ENCODE peak calls at places on chromosomes 11 and 22, in five cellular contexts. One of them, this sample, is unnamed.

GRCh38 chr11:120063686-120064340 is 74.1 kb downstream of the TRIM29 start:
- DNase-seq in SW 1271: no peak
- DNase-seq in fibroblast of the conjunctiva: no peak
- DNase-seq in activated effector memory CD4-positive, alpha-beta T cell treated with anti-CD3 and anti-CD28 coated beads, Interleukin-2, amount 50 U/mL, for 16 hours: no peak
- DNase-seq in T-helper 1 cell: no peak
- DNase-seq in this sample: no peak

GRCh38 chr11:74024630-74025029 is 15.7 kb upstream of the UCP3 start:
- DNase-seq in T-helper 1 cell: peak
- DNase-seq in fibroblast of the conjunctiva: peak
- DNase-seq in SW 1271: no peak
- DNase-seq in activated effector memory CD4-positive, alpha-beta T cell treated with anti-CD3 and anti-CD28 coated beads, Interleukin-2, amount 50 U/mL, for 16 hours: no peak
- DNase-seq in this sample: no peak

GRCh38 chr11:6563121-6563619 is 40.2 kb downstream of the RRP8 start:
- DNase-seq in activated effector memory CD4-positive, alpha-beta T cell treated with anti-CD3 and anti-CD28 coated beads, Interleukin-2, amount 50 U/mL, for 16 hours: no peak
- DNase-seq in fibroblast of the conjunctiva: no peak
- DNase-seq in SW 1271: no peak
- DNase-seq in T-helper 1 cell: no peak
- DNase-seq in this sample: no peak

GRCh38 chr11:124638500-124638899 is 15.8 kb downstream of the TBRG1 start:
- DNase-seq in activated effector memory CD4-positive, alpha-beta T cell treated with anti-CD3 and anti-CD28 coated beads, Interleukin-2, amount 50 U/mL, for 16 hours: no peak
- DNase-seq in fibroblast of the conjunctiva: no peak
- DNase-seq in T-helper 1 cell: no peak
- DNase-seq in SW 1271: no peak
- DNase-seq in this sample: no peak

GRCh38 chr11:102868359-102868758 is 6.4 kb downstream of the MMP12 start:
- DNase-seq in fibroblast of the conjunctiva: no peak
- DNase-seq in T-helper 1 cell: no peak
- DNase-seq in activated effector memory CD4-positive, alpha-beta T cell treated with anti-CD3 and anti-CD28 coated beads, Interleukin-2, amount 50 U/mL, for 16 hours: no peak
- DNase-seq in SW 1271: peak
- DNase-seq in this sample: no peak

GRCh38 chr22:32396746-32397145 is 15.3 kb downstream of the RTCB start:
- DNase-seq in T-helper 1 cell: no peak
- DNase-seq in activated effector memory CD4-positive, alpha-beta T cell treated with anti-CD3 and anti-CD28 coated beads, Interleukin-2, amount 50 U/mL, for 16 hours: no peak
- DNase-seq in SW 1271: no peak
- DNase-seq in fibroblast of the conjunctiva: peak
- DNase-seq in this sample: no peak

GRCh38 chr11:116515666-116516184 is 257.1 kb downstream of the BUD13 start:
- DNase-seq in activated effector memory CD4-positive, alpha-beta T cell treated with anti-CD3 and anti-CD28 coated beads, Interleukin-2, amount 50 U/mL, for 16 hours: no peak
- DNase-seq in SW 1271: no peak
- DNase-seq in fibroblast of the conjunctiva: no peak
- DNase-seq in T-helper 1 cell: no peak
- DNase-seq in this sample: no peak

GRCh38 chr11:59918987-59919589 is 19.1 kb upstream of the OOSP1 start:
- DNase-seq in activated effector memory CD4-positive, alpha-beta T cell treated with anti-CD3 and anti-CD28 coated beads, Interleukin-2, amount 50 U/mL, for 16 hours: no peak
- DNase-seq in fibroblast of the conjunctiva: peak
- DNase-seq in T-helper 1 cell: peak
- DNase-seq in SW 1271: peak
- DNase-seq in this sample: no peak

GRCh38 chr11:13336246-13336873 is 58.8 kb downstream of the BMAL1 start:
- DNase-seq in T-helper 1 cell: no peak
- DNase-seq in SW 1271: no peak
- DNase-seq in activated effector memory CD4-positive, alpha-beta T cell treated with anti-CD3 and anti-CD28 coated beads, Interleukin-2, amount 50 U/mL, for 16 hours: no peak
- DNase-seq in fibroblast of the conjunctiva: no peak
- DNase-seq in this sample: no peak

GRCh38 chr11:119085523-119085878 is 820 bp downstream of the HMBS start:
- DNase-seq in SW 1271: no peak
- DNase-seq in activated effector memory CD4-positive, alpha-beta T cell treated with anti-CD3 and anti-CD28 coated beads, Interleukin-2, amount 50 U/mL, for 16 hours: peak
- DNase-seq in fibroblast of the conjunctiva: no peak
- DNase-seq in T-helper 1 cell: no peak
- DNase-seq in this sample: no peak

GRCh38 chr22:45867118-45867905 is 109.7 kb downstream of the WNT7B start:
- DNase-seq in fibroblast of the conjunctiva: no peak
- DNase-seq in activated effector memory CD4-positive, alpha-beta T cell treated with anti-CD3 and anti-CD28 coated beads, Interleukin-2, amount 50 U/mL, for 16 hours: no peak
- DNase-seq in T-helper 1 cell: no peak
- DNase-seq in SW 1271: no peak
- DNase-seq in this sample: no peak

GRCh38 chr22:27752771-27753170 is 48.8 kb downstream of the MN1 start:
- DNase-seq in T-helper 1 cell: no peak
- DNase-seq in activated effector memory CD4-positive, alpha-beta T cell treated with anti-CD3 and anti-CD28 coated beads, Interleukin-2, amount 50 U/mL, for 16 hours: no peak
- DNase-seq in fibroblast of the conjunctiva: peak
- DNase-seq in SW 1271: no peak
- DNase-seq in this sample: no peak

GRCh38 chr22:39967996-39968968 is 8.1 kb downstream of the TMA7B start:
- DNase-seq in T-helper 1 cell: no peak
- DNase-seq in activated effector memory CD4-positive, alpha-beta T cell treated with anti-CD3 and anti-CD28 coated beads, Interleukin-2, amount 50 U/mL, for 16 hours: no peak
- DNase-seq in SW 1271: no peak
- DNase-seq in fibroblast of the conjunctiva: no peak
- DNase-seq in this sample: no peak

GRCh38 chr11:73142128-73142377 is at the start of gene FCHSD2:
- DNase-seq in SW 1271: no peak
- DNase-seq in activated effector memory CD4-positive, alpha-beta T cell treated with anti-CD3 and anti-CD28 coated beads, Interleukin-2, amount 50 U/mL, for 16 hours: no peak
- DNase-seq in T-helper 1 cell: no peak
- DNase-seq in fibroblast of the conjunctiva: no peak
- DNase-seq in this sample: no peak

GRCh38 chr11:37952035-37952434 is 1354.0 kb upstream of the RAG2 start:
- DNase-seq in SW 1271: no peak
- DNase-seq in fibroblast of the conjunctiva: peak
- DNase-seq in T-helper 1 cell: no peak
- DNase-seq in activated effector memory CD4-positive, alpha-beta T cell treated with anti-CD3 and anti-CD28 coated beads, Interleukin-2, amount 50 U/mL, for 16 hours: no peak
- DNase-seq in this sample: no peak

GRCh38 chr11:135075740-135076139 is 663.7 kb upstream of the B3GAT1 start:
- DNase-seq in fibroblast of the conjunctiva: peak
- DNase-seq in SW 1271: no peak
- DNase-seq in activated effector memory CD4-positive, alpha-beta T cell treated with anti-CD3 and anti-CD28 coated beads, Interleukin-2, amount 50 U/mL, for 16 hours: peak
- DNase-seq in T-helper 1 cell: peak
- DNase-seq in this sample: no peak

GRCh38 chr11:81963018-81963417 is 770.6 kb downstream of the FAM181B start:
- DNase-seq in T-helper 1 cell: peak
- DNase-seq in activated effector memory CD4-positive, alpha-beta T cell treated with anti-CD3 and anti-CD28 coated beads, Interleukin-2, amount 50 U/mL, for 16 hours: no peak
- DNase-seq in SW 1271: no peak
- DNase-seq in fibroblast of the conjunctiva: no peak
- DNase-seq in this sample: no peak

GRCh38 chr22:44542561-44543222 is 44.7 kb upstream of the RTL6 start:
- DNase-seq in T-helper 1 cell: no peak
- DNase-seq in activated effector memory CD4-positive, alpha-beta T cell treated with anti-CD3 and anti-CD28 coated beads, Interleukin-2, amount 50 U/mL, for 16 hours: peak
- DNase-seq in fibroblast of the conjunctiva: no peak
- DNase-seq in SW 1271: no peak
- DNase-seq in this sample: no peak

GRCh38 chr11:85595285-85595884 is 31.8 kb downstream of the DLG2 start:
- DNase-seq in T-helper 1 cell: peak
- DNase-seq in SW 1271: peak
- DNase-seq in activated effector memory CD4-positive, alpha-beta T cell treated with anti-CD3 and anti-CD28 coated beads, Interleukin-2, amount 50 U/mL, for 16 hours: no peak
- DNase-seq in fibroblast of the conjunctiva: peak
- DNase-seq in this sample: no peak

GRCh38 chr11:721347-721912 is 15.4 kb downstream of the EPS8L2 start:
- DNase-seq in fibroblast of the conjunctiva: no peak
- DNase-seq in activated effector memory CD4-positive, alpha-beta T cell treated with anti-CD3 and anti-CD28 coated beads, Interleukin-2, amount 50 U/mL, for 16 hours: no peak
- DNase-seq in T-helper 1 cell: no peak
- DNase-seq in SW 1271: no peak
- DNase-seq in this sample: no peak

GRCh38 chr11:113906038-113906437 is 1.4 kb downstream of the HTR3B start:
- DNase-seq in T-helper 1 cell: no peak
- DNase-seq in fibroblast of the conjunctiva: no peak
- DNase-seq in SW 1271: no peak
- DNase-seq in activated effector memory CD4-positive, alpha-beta T cell treated with anti-CD3 and anti-CD28 coated beads, Interleukin-2, amount 50 U/mL, for 16 hours: no peak
- DNase-seq in this sample: no peak

GRCh38 chr11:117972589-117973445 is 13.4 kb upstream of the IL10RA start:
- DNase-seq in fibroblast of the conjunctiva: no peak
- DNase-seq in SW 1271: no peak
- DNase-seq in activated effector memory CD4-positive, alpha-beta T cell treated with anti-CD3 and anti-CD28 coated beads, Interleukin-2, amount 50 U/mL, for 16 hours: no peak
- DNase-seq in T-helper 1 cell: no peak
- DNase-seq in this sample: no peak

GRCh38 chr22:39253427-39254070 is 8.8 kb upstream of the PDGFB start:
- DNase-seq in activated effector memory CD4-positive, alpha-beta T cell treated with anti-CD3 and anti-CD28 coated beads, Interleukin-2, amount 50 U/mL, for 16 hours: peak
- DNase-seq in fibroblast of the conjunctiva: peak
- DNase-seq in SW 1271: peak
- DNase-seq in T-helper 1 cell: peak
- DNase-seq in this sample: peak

GRCh38 chr11:8090756-8091155 is 9.7 kb downstream of the TUB start:
- DNase-seq in fibroblast of the conjunctiva: peak
- DNase-seq in T-helper 1 cell: peak
- DNase-seq in SW 1271: peak
- DNase-seq in activated effector memory CD4-positive, alpha-beta T cell treated with anti-CD3 and anti-CD28 coated beads, Interleukin-2, amount 50 U/mL, for 16 hours: peak
- DNase-seq in this sample: no peak

GRCh38 chr11:8267280-8267679 is 3.6 kb upstream of the LMO1 start:
- DNase-seq in SW 1271: no peak
- DNase-seq in activated effector memory CD4-positive, alpha-beta T cell treated with anti-CD3 and anti-CD28 coated beads, Interleukin-2, amount 50 U/mL, for 16 hours: peak
- DNase-seq in T-helper 1 cell: no peak
- DNase-seq in fibroblast of the conjunctiva: no peak
- DNase-seq in this sample: no peak

GRCh38 chr11:72228229-72228843 is 3.8 kb downstream of the INPPL1 start:
- DNase-seq in activated effector memory CD4-positive, alpha-beta T cell treated with anti-CD3 and anti-CD28 coated beads, Interleukin-2, amount 50 U/mL, for 16 hours: peak
- DNase-seq in T-helper 1 cell: no peak
- DNase-seq in fibroblast of the conjunctiva: no peak
- DNase-seq in SW 1271: no peak
- DNase-seq in this sample: no peak